ENCODE peak calls at places on chromosome 10, in four cellular contexts. D, F, O and I are unnamed samples.

GRCh38 chr10:110957603-110958002 is 38.2 kb downstream of the SHOC2 start:
- DNase-seq in D (no peak), F (no peak), O (no peak), I (no peak)

GRCh38 chr10:133258066-133258817 is 18.4 kb downstream of the ADAM8 start:
- DNase-seq in D (no peak), F (peak), O (peak), I (peak)

GRCh38 chr10:92880233-92880861 is 32.0 kb downstream of the EXOC6 start:
- DNase-seq in D (peak), F (no peak), O (no peak), I (peak)

GRCh38 chr10:44051091-44051490 is 333.8 kb downstream of the CXCL12 start:
- DNase-seq in D (no peak), F (no peak), O (no peak), I (no peak)

GRCh38 chr10:111600772-111601171 is 523.9 kb downstream of the ADRA2A start:
- DNase-seq in D (no peak), F (no peak), O (no peak), I (peak)

GRCh38 chr10:70549962-70550845 is 52.3 kb downstream of the PRF1 start:
- DNase-seq in D (peak), F (peak), O (peak), I (peak)

GRCh38 chr10:57983226-57983870 is 284.3 kb downstream of the IPMK start:
- DNase-seq in D (no peak), F (no peak), O (no peak), I (no peak)

GRCh38 chr10:35470535-35470934 is 134.2 kb downstream of the CCNY start:
- DNase-seq in D (no peak), F (no peak), O (no peak), I (no peak)

GRCh38 chr10:4270116-4270515 is 485.1 kb upstream of the KLF6 start:
- DNase-seq in D (no peak), F (no peak), O (no peak), I (no peak)

GRCh38 chr10:5814110-5815107 is 1.2 kb upstream of the GDI2 start:
- DNase-seq in D (peak), F (no peak), O (no peak), I (peak)

GRCh38 chr10:122126763-122127659 is 138.0 kb downstream of the TACC2 start:
- DNase-seq in D (no peak), F (no peak), O (no peak), I (no peak)

GRCh38 chr10:100175873-100176272 is 10.0 kb downstream of the ERLIN1 start:
- DNase-seq in D (no peak), F (no peak), O (no peak), I (no peak)

GRCh38 chr10:824497-824896 is 107.0 kb downstream of the LARP4B start:
- DNase-seq in D (no peak), F (no peak), O (no peak), I (no peak)

GRCh38 chr10:101075775-101076174 is 14.0 kb downstream of the KAZALD1 start:
- DNase-seq in D (peak), F (no peak), O (no peak), I (peak)

GRCh38 chr10:79399242-79399831 is 46.1 kb downstream of the ZCCHC24 start:
- DNase-seq in D (no peak), F (peak), O (no peak), I (no peak)

GRCh38 chr10:3708830-3709229 is 76.2 kb downstream of the KLF6 start:
- DNase-seq in D (no peak), F (no peak), O (no peak), I (no peak)